ENCODE peak calls at places on chromosomes 6 and 20, in four cellular contexts. U is heart right ventricle, C is transverse colon, X is heart left ventricle. V is an unnamed sample. For H3K4me1, the result is how much of the 10 kb centered on the place peaks cover.

GRCh38 chr6:154705471-154706113 is 27.6 kb upstream of the SCAF8 start:
- DNase-seq in X (no peak), U (no peak), C (no peak), V (peak)

GRCh38 chr20:41336711-41337492 is 3.7 kb upstream of the LPIN3 start:
- DNase-seq in C (no peak), U (no peak), X (no peak), V (no peak)

GRCh38 chr6:129860901-129861665 is at the start of gene TMEM244:
- DNase-seq in X (no peak), C (no peak), U (no peak), V (no peak)

GRCh38 chr20:38123021-38123587 is 42.0 kb downstream of the TGM2 start:
- DNase-seq in C (no peak), X (no peak), U (peak), V (peak)

GRCh38 chr20:53180928-53181362 is 208.8 kb downstream of the TSHZ2 start:
- DNase-seq in X (no peak), U (no peak), C (no peak), V (no peak)

GRCh38 chr6:111952821-111953535 is 79.7 kb upstream of the FYN start:
- DNase-seq in X (no peak), U (no peak), C (no peak), V (no peak)

GRCh38 chr20:52031574-52032303 is 159.8 kb downstream of the ZFP64 start:
- DNase-seq in C (peak), X (no peak), U (no peak), V (no peak)

GRCh38 chr6:31122803-31123706 is 2.8 kb upstream of the CDSN start:
- DNase-seq in C (no peak), U (peak), X (peak), V (peak)

GRCh38 chr6:125354649-125355048 is 52.9 kb upstream of the HDDC2 start:
- DNase-seq in X (no peak), C (no peak), U (no peak), V (no peak)

GRCh38 chr20:44973053-44973452 is 6.7 kb downstream of the STK4 start:
- DNase-seq in U (no peak), C (no peak), X (no peak), V (no peak)

GRCh38 chr6:40722553-40723258 is 135.5 kb upstream of the LRFN2 start:
- DNase-seq in X (no peak), U (no peak), C (no peak), V (no peak)

GRCh38 chr20:36926653-36927200 is 24.8 kb downstream of the SAMHD1 start:
- DNase-seq in C (no peak), X (no peak), U (no peak), V (no peak)

GRCh38 chr20:36092424-36093024 is 62.0 kb upstream of the EPB41L1 start:
- DNase-seq in C (peak), U (no peak), X (no peak), V (peak)

GRCh38 chr6:52507557-52508260 is 69.2 kb downstream of the TRAM2 start:
- DNase-seq in C (no peak), X (no peak), U (no peak), V (no peak)

GRCh38 chr20:47263080-47263479 is 93.4 kb downstream of the ZMYND8 start:
- DNase-seq in X (no peak), C (no peak), U (no peak), V (no peak)
- H3K4me1 ChIP-seq in X (under half), C (under half), U (under half), V (under half)

GRCh38 chr6:42774201-42774600 is 7.7 kb upstream of the BICRAL start:
- DNase-seq in U (no peak), C (no peak), X (no peak), V (no peak)
- H3K4me1 ChIP-seq in U (under half), C (under half), X (under half), V (under half)

GRCh38 chr6:15510121-15510520 is 152.7 kb downstream of the DTNBP1 start:
- DNase-seq in C (no peak), X (no peak), U (no peak), V (no peak)

GRCh38 chr6:15507221-15507620 is 155.6 kb downstream of the DTNBP1 start:
- DNase-seq in U (no peak), C (no peak), X (no peak), V (no peak)

GRCh38 chr6:15507746-15508145 is 155.1 kb downstream of the DTNBP1 start:
- DNase-seq in U (no peak), C (no peak), X (no peak), V (no peak)

GRCh38 chr6:15509335-15509933 is 153.4 kb downstream of the DTNBP1 start:
- DNase-seq in X (no peak), C (no peak), U (no peak), V (no peak)

DNA sequence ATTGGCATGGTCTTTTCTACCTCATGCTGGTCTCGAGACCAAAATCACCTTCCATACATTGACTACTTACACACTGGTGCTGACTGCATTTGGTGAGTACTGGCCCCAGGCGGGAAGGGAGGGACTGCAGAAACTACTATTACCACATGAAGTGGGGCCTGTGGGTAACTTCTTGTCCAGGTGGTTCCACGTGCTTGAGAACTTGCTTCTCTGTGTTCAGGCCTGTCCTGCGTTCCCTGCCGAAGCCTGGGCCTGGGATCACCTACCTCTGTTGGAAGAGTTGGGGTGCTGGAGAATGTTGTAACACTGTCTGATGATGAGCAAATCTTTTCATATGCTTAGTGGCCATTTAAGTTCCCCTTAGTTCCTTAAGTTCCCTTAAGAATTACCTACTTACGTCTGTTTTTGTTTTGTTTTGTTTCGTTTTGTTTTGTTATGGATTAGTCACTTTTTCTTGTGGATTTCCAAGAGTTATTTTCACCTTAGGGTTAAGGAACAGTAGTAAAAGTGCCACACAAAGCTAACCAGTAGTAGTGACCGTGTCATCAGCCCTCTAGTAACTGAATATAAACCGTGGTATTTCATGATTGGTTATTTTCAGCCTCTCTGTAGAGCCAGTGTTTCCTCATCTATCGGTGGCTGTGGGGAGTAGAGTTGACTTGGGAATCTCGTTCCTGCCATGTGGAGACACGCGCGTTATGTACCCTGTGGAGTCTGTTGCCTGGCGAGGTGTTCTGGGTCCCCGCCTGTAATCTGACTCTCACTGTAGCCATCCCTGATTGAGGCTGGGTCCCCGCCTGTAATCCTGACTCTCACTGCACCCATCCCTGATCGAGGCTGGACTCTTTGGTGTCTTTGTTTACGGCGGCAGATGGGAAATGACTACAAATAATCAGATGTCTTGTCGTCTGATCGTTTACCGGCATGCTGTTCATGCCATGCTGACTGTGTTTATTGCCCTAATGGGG is 154.2 kb downstream of the DTNBP1 start:
- DNase-seq in X (no peak), C (no peak), U (no peak), V (no peak)
- H3K4me1 ChIP-seq in X (under half), C (under half), U (under half), V (under half)

DNA sequence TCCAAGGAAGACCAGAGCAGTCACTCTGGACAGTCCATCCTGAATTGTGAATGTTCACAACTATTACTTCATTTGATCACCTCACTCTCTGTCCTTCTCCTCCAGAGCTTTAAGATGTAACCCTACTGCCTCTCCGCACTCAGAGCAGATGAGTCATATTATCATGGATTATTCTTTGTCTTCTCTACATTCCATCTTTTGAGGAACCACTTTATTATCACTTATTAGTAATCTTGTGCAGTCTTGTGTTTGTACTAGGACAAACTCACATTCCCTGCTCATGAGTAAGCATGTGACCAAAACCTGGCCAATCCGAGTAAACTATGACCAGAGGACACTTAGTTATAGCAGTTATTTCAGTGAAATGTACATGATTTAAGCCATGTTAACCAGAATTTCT is 401.5 kb upstream of the ADGRB3 start:
- DNase-seq in X (no peak), C (no peak), U (no peak), V (no peak)
- H3K4me1 ChIP-seq in X (under half), C (under half), U (under half), V (under half)

GRCh38 chr6:134009876-134010275 is 42.5 kb downstream of the SLC2A12 start:
- DNase-seq in U (no peak), C (no peak), X (no peak), V (no peak)

GRCh38 chr6:134007077-134007476 is 45.3 kb downstream of the SLC2A12 start:
- DNase-seq in U (no peak), C (peak), X (no peak), V (no peak)

GRCh38 chr6:134014588-134015137 is 37.8 kb downstream of the SLC2A12 start:
- DNase-seq in X (no peak), C (no peak), U (no peak), V (no peak)

GRCh38 chr6:134005824-134006223 is 46.6 kb downstream of the SLC2A12 start:
- DNase-seq in U (no peak), X (no peak), C (no peak), V (no peak)

GRCh38 chr6:134010400-134010799 is 42.0 kb downstream of the SLC2A12 start:
- DNase-seq in X (no peak), C (no peak), U (no peak), V (no peak)
- H3K4me1 ChIP-seq in X (under half), C (under half), U (under half), V (under half)

V was measured in testis.